ENCODE peak calls at places on chromosomes 12 and 14, in nine cellular contexts. One of them, this sample, is unnamed. For H3K27me3 and H3K4me1, the result is how much of the 10 kb centered on the place peaks cover.

GRCh38 chr14:90535556-90535930 is 138.7 kb downstream of the CALM1 start:
- DNase-seq in effector memory CD4-positive, alpha-beta T cell: no peak
- DNase-seq in endodermal cell: no peak
- DNase-seq in fibroblast of lung: no peak
- DNase-seq in naive thymus-derived CD4-positive, alpha-beta T cell: no peak
- DNase-seq in astrocyte: no peak
- DNase-seq in endothelial cell of umbilical vein: no peak
- DNase-seq in hepatocyte: no peak
- DNase-seq in psoas muscle: no peak
- DNase-seq in this sample: no peak

GRCh38 chr12:113747048-113747447 is 219.1 kb downstream of the RBM19 start:
- DNase-seq in effector memory CD4-positive, alpha-beta T cell: no peak
- DNase-seq in endodermal cell: no peak
- DNase-seq in fibroblast of lung: peak
- DNase-seq in naive thymus-derived CD4-positive, alpha-beta T cell: no peak
- DNase-seq in astrocyte: no peak
- DNase-seq in endothelial cell of umbilical vein: no peak
- DNase-seq in hepatocyte: peak
- DNase-seq in psoas muscle: no peak
- DNase-seq in this sample: no peak

GRCh38 chr12:72209096-72209495 is 63.1 kb upstream of the TRHDE start:
- DNase-seq in effector memory CD4-positive, alpha-beta T cell: no peak
- DNase-seq in endodermal cell: no peak
- DNase-seq in fibroblast of lung: no peak
- DNase-seq in naive thymus-derived CD4-positive, alpha-beta T cell: no peak
- DNase-seq in astrocyte: no peak
- DNase-seq in endothelial cell of umbilical vein: no peak
- DNase-seq in hepatocyte: no peak
- DNase-seq in psoas muscle: no peak
- DNase-seq in this sample: no peak

GRCh38 chr12:52087961-52088820 is 8.7 kb downstream of the SMIM41 start:
- DNase-seq in effector memory CD4-positive, alpha-beta T cell: no peak
- DNase-seq in endodermal cell: no peak
- DNase-seq in fibroblast of lung: no peak
- DNase-seq in naive thymus-derived CD4-positive, alpha-beta T cell: no peak
- DNase-seq in astrocyte: no peak
- DNase-seq in endothelial cell of umbilical vein: no peak
- DNase-seq in hepatocyte: no peak
- DNase-seq in psoas muscle: no peak
- DNase-seq in this sample: no peak

GRCh38 chr12:34215213-34215892 is 193.1 kb downstream of the ALG10 start:
- DNase-seq in effector memory CD4-positive, alpha-beta T cell: no peak
- DNase-seq in endodermal cell: no peak
- DNase-seq in fibroblast of lung: no peak
- DNase-seq in naive thymus-derived CD4-positive, alpha-beta T cell: no peak
- DNase-seq in astrocyte: no peak
- DNase-seq in endothelial cell of umbilical vein: no peak
- DNase-seq in hepatocyte: no peak
- DNase-seq in psoas muscle: no peak
- DNase-seq in this sample: no peak

GRCh38 chr12:66048843-66049537 is 81.6 kb downstream of the LLPH start:
- DNase-seq in effector memory CD4-positive, alpha-beta T cell: no peak
- DNase-seq in endodermal cell: no peak
- DNase-seq in fibroblast of lung: no peak
- DNase-seq in naive thymus-derived CD4-positive, alpha-beta T cell: no peak
- DNase-seq in astrocyte: no peak
- DNase-seq in endothelial cell of umbilical vein: no peak
- DNase-seq in hepatocyte: peak
- DNase-seq in psoas muscle: no peak
- DNase-seq in this sample: no peak

GRCh38 chr12:11227373-11227772 is 40.6 kb upstream of the TAS2R42 start:
- DNase-seq in effector memory CD4-positive, alpha-beta T cell: no peak
- DNase-seq in endodermal cell: no peak
- DNase-seq in fibroblast of lung: no peak
- DNase-seq in naive thymus-derived CD4-positive, alpha-beta T cell: no peak
- DNase-seq in astrocyte: no peak
- DNase-seq in endothelial cell of umbilical vein: no peak
- DNase-seq in hepatocyte: no peak
- DNase-seq in psoas muscle: no peak
- DNase-seq in this sample: no peak

GRCh38 chr12:53567961-53568360 is 58.2 kb downstream of the ATF7 start:
- DNase-seq in effector memory CD4-positive, alpha-beta T cell: no peak
- DNase-seq in endodermal cell: no peak
- DNase-seq in fibroblast of lung: peak
- DNase-seq in naive thymus-derived CD4-positive, alpha-beta T cell: no peak
- DNase-seq in astrocyte: peak
- DNase-seq in endothelial cell of umbilical vein: no peak
- DNase-seq in hepatocyte: no peak
- DNase-seq in psoas muscle: no peak
- DNase-seq in this sample: no peak

GRCh38 chr12:2083561-2083960 is 30.8 kb downstream of the CACNA1C start:
- DNase-seq in effector memory CD4-positive, alpha-beta T cell: no peak
- DNase-seq in endodermal cell: no peak
- DNase-seq in fibroblast of lung: peak
- DNase-seq in naive thymus-derived CD4-positive, alpha-beta T cell: no peak
- DNase-seq in astrocyte: peak
- DNase-seq in endothelial cell of umbilical vein: no peak
- DNase-seq in hepatocyte: no peak
- DNase-seq in psoas muscle: no peak
- DNase-seq in this sample: no peak

GRCh38 chr14:98501335-98501734 is 770.7 kb downstream of the BCL11B start:
- DNase-seq in effector memory CD4-positive, alpha-beta T cell: no peak
- DNase-seq in endodermal cell: no peak
- DNase-seq in fibroblast of lung: peak
- DNase-seq in naive thymus-derived CD4-positive, alpha-beta T cell: no peak
- DNase-seq in astrocyte: no peak
- DNase-seq in endothelial cell of umbilical vein: no peak
- DNase-seq in hepatocyte: peak
- DNase-seq in psoas muscle: no peak
- DNase-seq in this sample: no peak

GRCh38 chr14:94139006-94139405 is 9.6 kb upstream of the IFI27L2 start:
- DNase-seq in effector memory CD4-positive, alpha-beta T cell: no peak
- DNase-seq in endodermal cell: peak
- DNase-seq in fibroblast of lung: peak
- DNase-seq in naive thymus-derived CD4-positive, alpha-beta T cell: no peak
- DNase-seq in astrocyte: no peak
- DNase-seq in endothelial cell of umbilical vein: no peak
- DNase-seq in hepatocyte: no peak
- DNase-seq in psoas muscle: no peak
- DNase-seq in this sample: no peak

GRCh38 chr12:6273209-6273928 is 37.1 kb upstream of the PLEKHG6 start:
- DNase-seq in effector memory CD4-positive, alpha-beta T cell: no peak
- DNase-seq in endodermal cell: peak
- DNase-seq in fibroblast of lung: no peak
- DNase-seq in naive thymus-derived CD4-positive, alpha-beta T cell: no peak
- DNase-seq in astrocyte: no peak
- DNase-seq in endothelial cell of umbilical vein: no peak
- DNase-seq in hepatocyte: no peak
- DNase-seq in psoas muscle: no peak
- DNase-seq in this sample: no peak

GRCh38 chr12:90908465-90908864 is 46.5 kb downstream of the CCER1 start:
- DNase-seq in effector memory CD4-positive, alpha-beta T cell: no peak
- DNase-seq in endodermal cell: no peak
- DNase-seq in fibroblast of lung: peak
- DNase-seq in naive thymus-derived CD4-positive, alpha-beta T cell: no peak
- DNase-seq in astrocyte: peak
- DNase-seq in endothelial cell of umbilical vein: peak
- DNase-seq in hepatocyte: no peak
- DNase-seq in psoas muscle: no peak
- DNase-seq in this sample: no peak

GRCh38 chr14:93049295-93049694 is 66.4 kb downstream of the ITPK1 start:
- DNase-seq in effector memory CD4-positive, alpha-beta T cell: no peak
- DNase-seq in endodermal cell: no peak
- DNase-seq in fibroblast of lung: no peak
- DNase-seq in naive thymus-derived CD4-positive, alpha-beta T cell: no peak
- DNase-seq in astrocyte: no peak
- DNase-seq in endothelial cell of umbilical vein: peak
- DNase-seq in hepatocyte: peak
- DNase-seq in psoas muscle: no peak
- DNase-seq in this sample: no peak

GRCh38 chr14:60153996-60154395 is 11.2 kb downstream of the DHRS7 start:
- DNase-seq in effector memory CD4-positive, alpha-beta T cell: no peak
- DNase-seq in endodermal cell: no peak
- DNase-seq in fibroblast of lung: no peak
- DNase-seq in naive thymus-derived CD4-positive, alpha-beta T cell: no peak
- DNase-seq in astrocyte: no peak
- DNase-seq in endothelial cell of umbilical vein: no peak
- DNase-seq in hepatocyte: no peak
- DNase-seq in psoas muscle: no peak
- DNase-seq in this sample: no peak

DNA sequence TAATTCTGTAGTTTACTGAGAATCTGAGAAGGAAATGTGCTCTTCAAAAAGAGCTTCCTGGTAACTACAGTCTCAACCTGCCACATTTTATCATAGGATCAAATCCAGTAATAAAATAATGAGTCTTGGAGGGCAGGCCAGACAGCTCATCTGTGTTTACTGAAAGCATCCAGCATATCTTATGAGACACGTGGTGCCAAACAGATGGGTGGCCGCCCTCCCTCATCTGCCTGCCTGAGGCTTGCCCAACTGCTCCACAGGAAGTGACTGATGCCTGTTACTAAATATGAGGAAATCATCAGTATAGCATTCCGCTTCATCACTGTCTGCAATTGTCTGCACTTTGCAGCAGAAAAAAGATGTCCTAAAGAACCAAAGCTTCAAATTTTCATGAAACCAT is 13.5 kb downstream of the DHRS7 start:
- DNase-seq in effector memory CD4-positive, alpha-beta T cell: peak
- DNase-seq in endodermal cell: no peak
- DNase-seq in fibroblast of lung: peak
- DNase-seq in naive thymus-derived CD4-positive, alpha-beta T cell: peak
- DNase-seq in astrocyte: peak
- DNase-seq in endothelial cell of umbilical vein: peak
- DNase-seq in hepatocyte: peak
- DNase-seq in psoas muscle: peak
- DNase-seq in this sample: peak
- H3K27me3 ChIP-seq in effector memory CD4-positive, alpha-beta T cell: under half
- H3K27me3 ChIP-seq in endodermal cell: under half
- H3K27me3 ChIP-seq in fibroblast of lung: under half
- H3K27me3 ChIP-seq in naive thymus-derived CD4-positive, alpha-beta T cell: under half
- H3K27me3 ChIP-seq in astrocyte: under half
- H3K27me3 ChIP-seq in endothelial cell of umbilical vein: under half
- H3K27me3 ChIP-seq in hepatocyte: under half
- H3K27me3 ChIP-seq in psoas muscle: under half
- H3K27me3 ChIP-seq in this sample: under half

DNA sequence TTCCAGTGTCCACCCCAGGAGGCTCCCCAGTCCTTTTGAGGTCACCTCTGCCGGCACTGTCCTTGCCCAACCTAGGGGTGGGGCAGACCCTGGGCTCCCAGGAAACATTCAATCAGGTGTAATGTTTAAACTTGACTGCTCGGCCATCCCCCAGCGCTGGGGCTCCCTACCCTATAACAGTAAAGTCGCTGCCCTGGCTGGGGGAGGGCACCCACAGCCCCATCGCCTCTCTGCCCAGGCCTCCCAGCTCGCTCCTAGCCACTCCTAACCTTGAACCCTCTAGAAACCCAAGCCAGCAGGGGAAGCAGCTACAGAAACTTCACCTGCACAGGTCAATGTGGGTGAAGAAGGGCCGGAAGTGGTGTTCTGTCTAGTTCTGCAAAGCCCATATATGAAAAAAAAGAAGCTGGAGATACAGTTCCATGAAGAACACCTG is 1.3 kb downstream of the CLMN start:
- DNase-seq in effector memory CD4-positive, alpha-beta T cell: no peak
- DNase-seq in endodermal cell: no peak
- DNase-seq in fibroblast of lung: no peak
- DNase-seq in naive thymus-derived CD4-positive, alpha-beta T cell: no peak
- DNase-seq in astrocyte: no peak
- DNase-seq in endothelial cell of umbilical vein: no peak
- DNase-seq in hepatocyte: peak
- DNase-seq in psoas muscle: no peak
- DNase-seq in this sample: peak
- H3K4me1 ChIP-seq in effector memory CD4-positive, alpha-beta T cell: under half
- H3K4me1 ChIP-seq in endodermal cell: under half
- H3K4me1 ChIP-seq in fibroblast of lung: under half
- H3K4me1 ChIP-seq in naive thymus-derived CD4-positive, alpha-beta T cell: under half
- H3K4me1 ChIP-seq in astrocyte: under half
- H3K4me1 ChIP-seq in endothelial cell of umbilical vein: under half
- H3K4me1 ChIP-seq in hepatocyte: under half
- H3K4me1 ChIP-seq in psoas muscle: under half
- H3K4me1 ChIP-seq in this sample: under half

GRCh38 chr12:123387508-123388217 is 3.7 kb downstream of the KMT5A start:
- DNase-seq in effector memory CD4-positive, alpha-beta T cell: no peak
- DNase-seq in endodermal cell: peak
- DNase-seq in fibroblast of lung: no peak
- DNase-seq in naive thymus-derived CD4-positive, alpha-beta T cell: peak
- DNase-seq in astrocyte: no peak
- DNase-seq in endothelial cell of umbilical vein: peak
- DNase-seq in hepatocyte: no peak
- DNase-seq in psoas muscle: no peak
- DNase-seq in this sample: no peak
- H3K4me3 ChIP-seq in effector memory CD4-positive, alpha-beta T cell: peak
- H3K4me3 ChIP-seq in endodermal cell: peak
- H3K4me3 ChIP-seq in fibroblast of lung: peak
- H3K4me3 ChIP-seq in naive thymus-derived CD4-positive, alpha-beta T cell: peak
- H3K4me3 ChIP-seq in astrocyte: peak
- H3K4me3 ChIP-seq in endothelial cell of umbilical vein: no peak
- H3K4me3 ChIP-seq in hepatocyte: no peak
- H3K4me3 ChIP-seq in psoas muscle: peak
- H3K4me3 ChIP-seq in this sample: no peak

DNA sequence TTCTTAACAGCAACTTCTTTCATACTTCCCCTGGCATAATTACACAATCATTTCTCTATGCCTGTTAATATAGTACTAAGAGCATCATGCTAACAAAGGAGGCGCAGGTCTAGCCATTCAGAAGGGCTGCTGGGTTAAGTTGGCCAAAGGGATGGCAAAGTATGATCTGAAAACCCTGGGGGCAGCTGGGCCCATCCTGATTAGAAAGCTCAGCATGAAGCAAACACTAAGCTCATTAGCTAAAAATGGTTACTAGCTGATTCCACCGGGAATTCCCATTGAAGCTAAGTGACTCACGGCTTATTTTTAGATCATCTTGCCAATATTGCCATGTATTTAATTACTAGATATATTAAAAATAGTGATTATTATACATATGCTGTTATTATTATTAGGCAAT is 26.0 kb upstream of the ANP32D start:
- DNase-seq in effector memory CD4-positive, alpha-beta T cell: no peak
- DNase-seq in endodermal cell: peak
- DNase-seq in fibroblast of lung: no peak
- DNase-seq in naive thymus-derived CD4-positive, alpha-beta T cell: no peak
- DNase-seq in astrocyte: no peak
- DNase-seq in endothelial cell of umbilical vein: peak
- DNase-seq in hepatocyte: no peak
- DNase-seq in psoas muscle: no peak
- DNase-seq in this sample: no peak
- H3K27me3 ChIP-seq in effector memory CD4-positive, alpha-beta T cell: under half
- H3K27me3 ChIP-seq in endodermal cell: under half
- H3K27me3 ChIP-seq in fibroblast of lung: under half
- H3K27me3 ChIP-seq in naive thymus-derived CD4-positive, alpha-beta T cell: under half
- H3K27me3 ChIP-seq in astrocyte: under half
- H3K27me3 ChIP-seq in endothelial cell of umbilical vein: under half
- H3K27me3 ChIP-seq in hepatocyte: under half
- H3K27me3 ChIP-seq in psoas muscle: under half
- H3K27me3 ChIP-seq in this sample: under half

DNA sequence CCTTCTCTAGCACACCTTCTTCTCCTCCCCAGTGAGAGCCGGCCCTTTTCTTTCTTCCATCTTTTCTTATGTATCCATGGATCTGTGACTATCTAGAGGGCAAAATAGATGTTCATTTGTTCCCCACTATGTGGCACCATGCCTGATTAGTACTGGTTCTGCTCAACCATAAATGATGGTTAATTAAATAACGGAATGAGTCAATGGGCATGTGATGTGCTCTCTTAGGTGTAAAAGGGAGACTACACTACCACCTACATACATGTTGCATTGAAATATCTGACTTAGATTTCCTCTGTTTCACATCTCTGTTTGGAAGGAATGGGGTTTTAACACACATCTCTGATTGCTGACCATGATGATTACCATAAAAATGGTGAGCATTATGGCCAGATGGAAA is 116.5 kb downstream of the BTG1 start:
- DNase-seq in effector memory CD4-positive, alpha-beta T cell: no peak
- DNase-seq in endodermal cell: no peak
- DNase-seq in fibroblast of lung: no peak
- DNase-seq in naive thymus-derived CD4-positive, alpha-beta T cell: no peak
- DNase-seq in astrocyte: no peak
- DNase-seq in endothelial cell of umbilical vein: no peak
- DNase-seq in hepatocyte: no peak
- DNase-seq in psoas muscle: no peak
- DNase-seq in this sample: no peak
- H3K4me1 ChIP-seq in effector memory CD4-positive, alpha-beta T cell: under half
- H3K4me1 ChIP-seq in endodermal cell: under half
- H3K4me1 ChIP-seq in fibroblast of lung: under half
- H3K4me1 ChIP-seq in naive thymus-derived CD4-positive, alpha-beta T cell: half or more
- H3K4me1 ChIP-seq in astrocyte: under half
- H3K4me1 ChIP-seq in endothelial cell of umbilical vein: under half
- H3K4me1 ChIP-seq in hepatocyte: under half
- H3K4me1 ChIP-seq in psoas muscle: under half
- H3K4me1 ChIP-seq in this sample: under half

This sample was measured in aorta.